ENCODE peak calls at places on chromosomes 13 and 19, in eight cellular contexts. T is body of pancreas, S is psoas muscle, V is lung, W is BE2C, U is breast epithelium, X is stomach, G is uterus. J is an unnamed sample.

GRCh38 chr13:48234652-48235099 is 1.7 kb downstream of the ITM2B start:
- DNase-seq in T (no peak), S (no peak), V (no peak), W (no peak), U (no peak), X (no peak), G (no peak), J (no peak)

GRCh38 chr19:28737021-28737525 is 475.9 kb downstream of the UQCRFS1 start:
- DNase-seq in T (no peak), S (no peak), V (no peak), W (no peak), U (no peak), X (no peak), G (no peak), J (peak)

GRCh38 chr13:66879971-66880370 is 350.2 kb downstream of the PCDH9 start:
- DNase-seq in T (no peak), S (no peak), V (no peak), W (no peak), U (no peak), X (no peak), G (no peak), J (no peak)

GRCh38 chr19:57656346-57656745 is 12.4 kb upstream of the ZSCAN4 start:
- DNase-seq in T (no peak), S (no peak), V (no peak), W (no peak), U (no peak), X (no peak), G (no peak), J (no peak)

GRCh38 chr19:2032296-2032941 is 16.9 kb upstream of the BTBD2 start:
- DNase-seq in T (peak), S (peak), V (peak), W (peak), U (peak), X (peak), G (peak), J (peak)

GRCh38 chr19:5536337-5536894 is 31.3 kb downstream of the TINCR start:
- DNase-seq in T (peak), S (peak), V (no peak), W (peak), U (no peak), X (peak), G (no peak), J (no peak)

GRCh38 chr13:103299079-103299478 is 232.9 kb upstream of the SLC10A2 start:
- DNase-seq in T (no peak), S (no peak), V (no peak), W (peak), U (no peak), X (no peak), G (no peak), J (no peak)

GRCh38 chr19:7069904-7070226 is 362 bp downstream of the ZNF557 start:
- DNase-seq in T (no peak), S (no peak), V (no peak), W (no peak), U (no peak), X (no peak), G (no peak), J (no peak)

GRCh38 chr19:1847348-1847683 is 967 bp downstream of the REXO1 start:
- DNase-seq in T (no peak), S (no peak), V (no peak), W (no peak), U (no peak), X (no peak), G (no peak), J (no peak)

GRCh38 chr13:31236211-31236786 is 36.5 kb downstream of the B3GLCT start:
- DNase-seq in T (no peak), S (no peak), V (no peak), W (peak), U (no peak), X (no peak), G (peak), J (no peak)

GRCh38 chr19:53945441-53945840 is 17.3 kb upstream of the CACNG8 start:
- DNase-seq in T (no peak), S (no peak), V (no peak), W (no peak), U (no peak), X (no peak), G (no peak), J (no peak)

GRCh38 chr13:79867248-79867647 is 386.3 kb downstream of the NDFIP2 start:
- DNase-seq in T (no peak), S (no peak), V (no peak), W (no peak), U (no peak), X (no peak), G (no peak), J (no peak)

GRCh38 chr19:7395360-7395781 is 46.6 kb downstream of the ARHGEF18 start:
- DNase-seq in T (no peak), S (no peak), V (no peak), W (no peak), U (no peak), X (no peak), G (no peak), J (no peak)

GRCh38 chr19:45693168-45693788 is 812 bp downstream of the QPCTL start:
- DNase-seq in T (peak), S (peak), V (peak), W (peak), U (peak), X (peak), G (peak), J (no peak)

GRCh38 chr19:48674921-48675824 is 2.4 kb upstream of the NTN5 start:
- DNase-seq in T (peak), S (peak), V (peak), W (peak), U (peak), X (peak), G (peak), J (no peak)

GRCh38 chr19:6062274-6062673 is 48.0 kb downstream of the RFX2 start:
- DNase-seq in T (no peak), S (peak), V (peak), W (no peak), U (peak), X (peak), G (peak), J (no peak)

GRCh38 chr19:737591-738093 is 13.3 kb upstream of the MISP start:
- DNase-seq in T (peak), S (peak), V (no peak), W (peak), U (no peak), X (peak), G (no peak), J (no peak)

GRCh38 chr13:114074671-114075315 is 57.6 kb downstream of the RASA3 start:
- DNase-seq in T (peak), S (no peak), V (no peak), W (no peak), U (peak), X (no peak), G (peak), J (no peak)

GRCh38 chr13:110351636-110352420 is 44.7 kb downstream of the COL4A2 start:
- DNase-seq in T (no peak), S (no peak), V (no peak), W (no peak), U (no peak), X (no peak), G (no peak), J (no peak)

GRCh38 chr13:44792096-44792495 is 197.2 kb downstream of the NUFIP1 start:
- DNase-seq in T (no peak), S (no peak), V (no peak), W (no peak), U (no peak), X (no peak), G (no peak), J (no peak)

GRCh38 chr19:496333-496634 is at the start of gene MADCAM1:
- DNase-seq in T (no peak), S (peak), V (no peak), W (no peak), U (no peak), X (no peak), G (no peak), J (no peak)

GRCh38 chr19:46716013-46716671 is 772 bp downstream of the PRKD2 start:
- DNase-seq in T (peak), S (no peak), V (no peak), W (no peak), U (no peak), X (peak), G (no peak), J (no peak)

GRCh38 chr19:15297416-15298224 is 34.7 kb downstream of the BRD4 start:
- DNase-seq in T (peak), S (no peak), V (no peak), W (peak), U (no peak), X (no peak), G (no peak), J (peak)

GRCh38 chr13:45003417-45003816 is 14.1 kb downstream of the GPALPP1 start:
- DNase-seq in T (no peak), S (no peak), V (no peak), W (no peak), U (no peak), X (no peak), G (no peak), J (no peak)

GRCh38 chr19:38500450-38500849 is 67.0 kb downstream of the RYR1 start:
- DNase-seq in T (no peak), S (no peak), V (no peak), W (no peak), U (no peak), X (no peak), G (no peak), J (no peak)

GRCh38 chr19:10836478-10837325 is 690 bp upstream of the TMED1 start:
- DNase-seq in T (peak), S (peak), V (peak), W (peak), U (peak), X (peak), G (peak), J (peak)

GRCh38 chr13:26133851-26134250 is 82.0 kb upstream of the SHISA2 start:
- DNase-seq in T (no peak), S (no peak), V (no peak), W (no peak), U (no peak), X (no peak), G (no peak), J (no peak)

GRCh38 chr19:43618921-43619261 is 538 bp downstream of the ZNF428 start:
- DNase-seq in T (no peak), S (no peak), V (no peak), W (peak), U (no peak), X (no peak), G (no peak), J (no peak)

GRCh38 chr19:39199025-39199424 is 2.3 kb downstream of the NCCRP1 start:
- DNase-seq in T (peak), S (no peak), V (no peak), W (peak), U (no peak), X (peak), G (peak), J (no peak)

GRCh38 chr13:43303040-43303729 is 279.8 kb downstream of the DNAJC15 start:
- DNase-seq in T (peak), S (peak), V (peak), W (peak), U (no peak), X (peak), G (peak), J (peak)

GRCh38 chr13:65872448-65872847 is 1357.7 kb downstream of the PCDH9 start:
- DNase-seq in T (no peak), S (no peak), V (no peak), W (no peak), U (no peak), X (no peak), G (no peak), J (no peak)

GRCh38 chr19:43625918-43626579 is 6.6 kb upstream of the ZNF428 start:
- DNase-seq in T (no peak), S (no peak), V (no peak), W (peak), U (no peak), X (no peak), G (no peak), J (no peak)

GRCh38 chr13:112892759-112893569 is 76.0 kb upstream of the MCF2L start:
- DNase-seq in T (peak), S (no peak), V (no peak), W (no peak), U (no peak), X (peak), G (no peak), J (no peak)

GRCh38 chr19:38657633-38658222 is 10.3 kb downstream of the ACTN4 start:
- DNase-seq in T (no peak), S (no peak), V (no peak), W (no peak), U (no peak), X (no peak), G (no peak), J (no peak)

GRCh38 chr13:92175330-92175729 is 776.9 kb downstream of the GPC5 start:
- DNase-seq in T (peak), S (no peak), V (no peak), W (peak), U (no peak), X (no peak), G (no peak), J (no peak)

GRCh38 chr13:67736646-67737420 is 506.7 kb upstream of the PCDH9 start:
- DNase-seq in T (no peak), S (no peak), V (no peak), W (peak), U (no peak), X (no peak), G (no peak), J (no peak)

GRCh38 chr19:17052439-17052838 is 22.8 kb downstream of the HAUS8 start:
- DNase-seq in T (peak), S (no peak), V (peak), W (peak), U (no peak), X (peak), G (peak), J (no peak)

GRCh38 chr13:63636231-63636993 is 2220.8 kb upstream of the PCDH20 start:
- DNase-seq in T (no peak), S (no peak), V (no peak), W (peak), U (no peak), X (no peak), G (no peak), J (no peak)
- TF ChIP-seq CTCF in T (no peak), S (no peak), V (no peak), W (peak), U (no peak), X (no peak), G (no peak), J (peak)

GRCh38 chr19:19704836-19705235 is 28.1 kb downstream of the ZNF14 start:
- DNase-seq in T (no peak), S (no peak), V (no peak), W (no peak), U (no peak), X (no peak), G (no peak), J (no peak)
- H3K4me3 ChIP-seq in T (no peak), S (no peak), V (no peak), W (no peak), U (no peak), X (no peak), G (no peak), J (no peak)

GRCh38 chr19:34504809-34505291 is 23.3 kb downstream of the WTIP start:
- DNase-seq in T (no peak), S (no peak), V (peak), W (no peak), U (no peak), X (no peak), G (no peak), J (no peak)

GRCh38 chr19:34505321-34506025 is 23.9 kb downstream of the WTIP start:
- DNase-seq in T (no peak), S (no peak), V (peak), W (no peak), U (no peak), X (no peak), G (no peak), J (no peak)

GRCh38 chr19:34506026-34506370 is 24.4 kb downstream of the WTIP start:
- DNase-seq in T (no peak), S (no peak), V (no peak), W (no peak), U (no peak), X (no peak), G (no peak), J (no peak)

GRCh38 chr19:34507414-34508067 is 26.0 kb downstream of the WTIP start:
- DNase-seq in T (no peak), S (no peak), V (no peak), W (no peak), U (no peak), X (no peak), G (no peak), J (no peak)

GRCh38 chr19:34508540-34508939 is 27.0 kb downstream of the WTIP start:
- DNase-seq in T (no peak), S (no peak), V (no peak), W (no peak), U (no peak), X (no peak), G (no peak), J (no peak)
- TF ChIP-seq CTCF in T (no peak), S (no peak), V (no peak), W (no peak), U (no peak), X (no peak), G (no peak), J (no peak)

GRCh38 chr19:41537789-41538188 is 38.2 kb upstream of the CEACAM21 start:
- DNase-seq in T (no peak), S (no peak), V (no peak), W (no peak), U (no peak), X (no peak), G (no peak), J (no peak)
- H3K4me3 ChIP-seq in T (no peak), S (no peak), V (no peak), W (no peak), U (no peak), X (no peak), G (no peak), J (no peak)

GRCh38 chr13:59016250-59016649 is 1147.5 kb downstream of the DIAPH3 start:
- DNase-seq in T (no peak), S (no peak), V (no peak), W (no peak), U (no peak), X (no peak), G (no peak), J (no peak)
- TF ChIP-seq CTCF in T (no peak), S (no peak), V (no peak), W (no peak), U (no peak), X (no peak), G (no peak), J (no peak)

GRCh38 chr19:13778847-13779246 is 4.6 kb downstream of the C19orf53 start:
- DNase-seq in T (no peak), S (no peak), V (no peak), W (no peak), U (no peak), X (no peak), G (no peak), J (no peak)
- H3K4me3 ChIP-seq in T (no peak), S (no peak), V (no peak), W (no peak), U (no peak), X (no peak), G (no peak), J (no peak)